ENCODE peak calls at places on chromosomes 13 and 19, in eight cellular contexts. One of them, this sample, is unnamed.
A peak's percentile ranks its signal among the peaks of the same experiment; 100 is the strongest.

GRCh38 chr13:106961219-106961618 is 393.3 kb upstream of the ARGLU1 start:
- DNase-seq in bronchial epithelial cell: no peak
- DNase-seq in psoas muscle: no peak
- DNase-seq in endodermal cell: no peak
- DNase-seq in body of pancreas: no peak
- DNase-seq in left ventricle myocardium inferior: no peak
- DNase-seq in lower lobe of right lung: no peak
- DNase-seq in GM13977: no peak
- DNase-seq in this sample: no peak

GRCh38 chr13:98440390-98441055 is 136.4 kb downstream of the STK24 start:
- DNase-seq in bronchial epithelial cell: no peak
- DNase-seq in psoas muscle: no peak
- DNase-seq in endodermal cell: no peak
- DNase-seq in body of pancreas: no peak
- DNase-seq in left ventricle myocardium inferior: no peak
- DNase-seq in lower lobe of right lung: peak; percentile 39
- DNase-seq in GM13977: no peak
- DNase-seq in this sample: peak; percentile 87

GRCh38 chr19:11530432-11530831 is 1.5 kb upstream of the ECSIT start:
- DNase-seq in bronchial epithelial cell: peak; percentile 76
- DNase-seq in psoas muscle: peak; percentile 86
- DNase-seq in endodermal cell: peak; percentile 95
- DNase-seq in body of pancreas: peak; percentile 89
- DNase-seq in left ventricle myocardium inferior: peak; percentile 77
- DNase-seq in lower lobe of right lung: peak; percentile 77
- DNase-seq in GM13977: no peak
- DNase-seq in this sample: no peak

GRCh38 chr19:51712461-51713081 is 11.2 kb downstream of the HAS1 start:
- DNase-seq in bronchial epithelial cell: peak; percentile 71
- DNase-seq in psoas muscle: no peak
- DNase-seq in endodermal cell: peak; percentile 85
- DNase-seq in body of pancreas: peak; percentile 27
- DNase-seq in left ventricle myocardium inferior: no peak
- DNase-seq in lower lobe of right lung: no peak
- DNase-seq in GM13977: peak; percentile 76
- DNase-seq in this sample: no peak

GRCh38 chr19:29662278-29662603 is 3.0 kb upstream of the PLEKHF1 start:
- DNase-seq in bronchial epithelial cell: no peak
- DNase-seq in psoas muscle: no peak
- DNase-seq in endodermal cell: no peak
- DNase-seq in body of pancreas: no peak
- DNase-seq in left ventricle myocardium inferior: no peak
- DNase-seq in lower lobe of right lung: no peak
- DNase-seq in GM13977: no peak
- DNase-seq in this sample: no peak

GRCh38 chr13:38803566-38803965 is 116.7 kb downstream of the FREM2 start:
- DNase-seq in bronchial epithelial cell: no peak
- DNase-seq in psoas muscle: no peak
- DNase-seq in endodermal cell: no peak
- DNase-seq in body of pancreas: no peak
- DNase-seq in left ventricle myocardium inferior: no peak
- DNase-seq in lower lobe of right lung: no peak
- DNase-seq in GM13977: no peak
- DNase-seq in this sample: no peak

GRCh38 chr19:4495471-4495870 is 22.8 kb downstream of the PLIN4 start:
- DNase-seq in bronchial epithelial cell: peak; percentile 35
- DNase-seq in psoas muscle: peak; percentile 53
- DNase-seq in endodermal cell: no peak
- DNase-seq in body of pancreas: no peak
- DNase-seq in left ventricle myocardium inferior: no peak
- DNase-seq in lower lobe of right lung: no peak
- DNase-seq in GM13977: no peak
- DNase-seq in this sample: no peak

GRCh38 chr13:114096031-114096485 is 36.4 kb downstream of the RASA3 start:
- DNase-seq in bronchial epithelial cell: no peak
- DNase-seq in psoas muscle: peak; percentile 53
- DNase-seq in endodermal cell: peak; percentile 37
- DNase-seq in body of pancreas: no peak
- DNase-seq in left ventricle myocardium inferior: no peak
- DNase-seq in lower lobe of right lung: no peak
- DNase-seq in GM13977: no peak
- DNase-seq in this sample: peak; percentile 67

GRCh38 chr13:110379905-110380341 is 72.8 kb downstream of the COL4A2 start:
- DNase-seq in bronchial epithelial cell: peak; percentile 51
- DNase-seq in psoas muscle: no peak
- DNase-seq in endodermal cell: peak; percentile 83
- DNase-seq in body of pancreas: no peak
- DNase-seq in left ventricle myocardium inferior: no peak
- DNase-seq in lower lobe of right lung: no peak
- DNase-seq in GM13977: no peak
- DNase-seq in this sample: no peak

GRCh38 chr13:113073942-113074341 is 31.6 kb upstream of the F7 start:
- DNase-seq in bronchial epithelial cell: no peak
- DNase-seq in psoas muscle: peak; percentile 9
- DNase-seq in endodermal cell: no peak
- DNase-seq in body of pancreas: no peak
- DNase-seq in left ventricle myocardium inferior: no peak
- DNase-seq in lower lobe of right lung: no peak
- DNase-seq in GM13977: no peak
- DNase-seq in this sample: no peak

GRCh38 chr13:98677398-98677797 is 75.1 kb downstream of the SLC15A1 start:
- DNase-seq in bronchial epithelial cell: peak; percentile 84
- DNase-seq in psoas muscle: no peak
- DNase-seq in endodermal cell: no peak
- DNase-seq in body of pancreas: no peak
- DNase-seq in left ventricle myocardium inferior: no peak
- DNase-seq in lower lobe of right lung: no peak
- DNase-seq in GM13977: no peak
- DNase-seq in this sample: no peak

GRCh38 chr13:49366841-49367240 is 77.0 kb downstream of the CAB39L start:
- DNase-seq in bronchial epithelial cell: no peak
- DNase-seq in psoas muscle: no peak
- DNase-seq in endodermal cell: no peak
- DNase-seq in body of pancreas: no peak
- DNase-seq in left ventricle myocardium inferior: no peak
- DNase-seq in lower lobe of right lung: no peak
- DNase-seq in GM13977: no peak
- DNase-seq in this sample: no peak

GRCh38 chr13:51180853-51181511 is 41.2 kb upstream of the FAM124A start:
- DNase-seq in bronchial epithelial cell: no peak
- DNase-seq in psoas muscle: no peak
- DNase-seq in endodermal cell: no peak
- DNase-seq in body of pancreas: no peak
- DNase-seq in left ventricle myocardium inferior: no peak
- DNase-seq in lower lobe of right lung: no peak
- DNase-seq in GM13977: no peak
- DNase-seq in this sample: no peak

DNA sequence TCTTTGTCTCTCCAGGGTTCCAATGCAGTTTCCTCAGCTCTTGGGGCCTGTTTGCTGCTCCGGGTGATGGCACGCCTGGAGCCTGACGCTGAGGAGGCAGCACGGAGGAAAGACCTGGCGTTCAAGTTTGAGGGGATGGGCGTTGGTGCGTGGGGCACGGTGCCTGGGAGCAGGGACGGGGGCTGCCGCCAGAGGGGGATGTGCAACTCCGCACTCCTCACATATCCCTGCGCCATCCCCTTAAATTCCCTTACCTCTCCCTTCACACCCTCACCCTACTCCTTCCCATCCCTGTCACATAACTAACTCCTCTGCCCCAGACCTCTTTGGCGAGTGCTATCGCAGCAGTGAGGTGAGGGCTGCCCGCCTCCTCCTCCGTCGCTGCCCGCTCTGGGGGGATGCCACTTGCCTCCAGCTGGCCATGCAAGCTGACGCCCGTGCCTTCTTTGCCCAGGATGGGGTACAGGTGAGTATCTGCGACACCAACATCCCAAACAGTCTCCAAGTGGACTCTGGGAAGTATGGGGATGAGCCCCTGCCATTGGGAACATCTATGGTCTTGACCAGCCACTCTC is 31.1 kb downstream of the TRPM4 start:
- DNase-seq in bronchial epithelial cell: no peak
- DNase-seq in psoas muscle: no peak
- DNase-seq in endodermal cell: peak; percentile 64
- DNase-seq in body of pancreas: no peak
- DNase-seq in left ventricle myocardium inferior: no peak
- DNase-seq in lower lobe of right lung: peak; percentile 29
- DNase-seq in GM13977: no peak
- DNase-seq in this sample: no peak
- TF ChIP-seq CTCF in bronchial epithelial cell: no peak
- TF ChIP-seq CTCF in psoas muscle: no peak
- TF ChIP-seq CTCF in endodermal cell: peak; percentile 63
- TF ChIP-seq CTCF in body of pancreas: no peak
- TF ChIP-seq CTCF in left ventricle myocardium inferior: no peak
- TF ChIP-seq CTCF in lower lobe of right lung: no peak
- TF ChIP-seq CTCF in GM13977: no peak
- TF ChIP-seq CTCF in this sample: no peak

DNA sequence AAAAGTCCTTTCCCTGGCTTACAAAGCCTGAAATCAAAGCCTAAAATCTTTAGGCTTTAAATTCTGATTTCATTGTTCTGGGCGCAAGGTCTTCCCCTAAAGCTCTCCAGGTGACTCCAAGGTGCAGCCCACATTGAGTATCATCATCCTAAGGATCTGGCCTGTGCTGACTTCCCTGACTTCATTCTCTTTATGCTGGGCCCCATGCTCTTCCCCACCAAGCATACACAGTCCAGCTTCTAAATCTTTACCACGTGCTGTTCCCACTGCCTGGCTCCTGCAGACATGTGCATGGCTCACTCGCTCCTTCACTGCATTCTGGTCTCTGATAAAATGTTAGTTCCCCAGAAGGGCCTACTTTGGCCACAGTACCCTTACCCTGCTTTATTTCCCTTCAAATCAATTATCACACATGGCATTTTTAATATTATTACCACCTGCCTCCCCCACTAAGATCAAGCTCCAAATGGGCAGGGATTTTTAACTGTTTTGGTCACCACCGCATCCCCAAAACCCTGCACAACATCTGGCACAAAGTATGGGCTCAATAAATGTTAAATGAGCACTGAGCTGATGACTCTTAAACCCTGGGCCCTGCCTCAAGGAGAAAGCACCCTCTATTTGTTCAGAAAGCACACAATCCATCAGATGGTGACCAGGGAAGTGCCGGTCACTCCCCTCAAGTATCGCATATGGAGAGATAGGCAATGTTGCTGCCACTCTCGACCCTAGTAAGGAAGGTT is 3.3 kb downstream of the FBL start:
- DNase-seq in bronchial epithelial cell: no peak
- DNase-seq in psoas muscle: no peak
- DNase-seq in endodermal cell: no peak
- DNase-seq in body of pancreas: no peak
- DNase-seq in left ventricle myocardium inferior: no peak
- DNase-seq in lower lobe of right lung: no peak
- DNase-seq in GM13977: no peak
- DNase-seq in this sample: peak; percentile 11
- TF ChIP-seq CTCF in bronchial epithelial cell: no peak
- TF ChIP-seq CTCF in psoas muscle: no peak
- TF ChIP-seq CTCF in endodermal cell: no peak
- TF ChIP-seq CTCF in body of pancreas: no peak
- TF ChIP-seq CTCF in left ventricle myocardium inferior: no peak
- TF ChIP-seq CTCF in lower lobe of right lung: no peak
- TF ChIP-seq CTCF in GM13977: no peak
- TF ChIP-seq CTCF in this sample: peak; percentile 40

DNA sequence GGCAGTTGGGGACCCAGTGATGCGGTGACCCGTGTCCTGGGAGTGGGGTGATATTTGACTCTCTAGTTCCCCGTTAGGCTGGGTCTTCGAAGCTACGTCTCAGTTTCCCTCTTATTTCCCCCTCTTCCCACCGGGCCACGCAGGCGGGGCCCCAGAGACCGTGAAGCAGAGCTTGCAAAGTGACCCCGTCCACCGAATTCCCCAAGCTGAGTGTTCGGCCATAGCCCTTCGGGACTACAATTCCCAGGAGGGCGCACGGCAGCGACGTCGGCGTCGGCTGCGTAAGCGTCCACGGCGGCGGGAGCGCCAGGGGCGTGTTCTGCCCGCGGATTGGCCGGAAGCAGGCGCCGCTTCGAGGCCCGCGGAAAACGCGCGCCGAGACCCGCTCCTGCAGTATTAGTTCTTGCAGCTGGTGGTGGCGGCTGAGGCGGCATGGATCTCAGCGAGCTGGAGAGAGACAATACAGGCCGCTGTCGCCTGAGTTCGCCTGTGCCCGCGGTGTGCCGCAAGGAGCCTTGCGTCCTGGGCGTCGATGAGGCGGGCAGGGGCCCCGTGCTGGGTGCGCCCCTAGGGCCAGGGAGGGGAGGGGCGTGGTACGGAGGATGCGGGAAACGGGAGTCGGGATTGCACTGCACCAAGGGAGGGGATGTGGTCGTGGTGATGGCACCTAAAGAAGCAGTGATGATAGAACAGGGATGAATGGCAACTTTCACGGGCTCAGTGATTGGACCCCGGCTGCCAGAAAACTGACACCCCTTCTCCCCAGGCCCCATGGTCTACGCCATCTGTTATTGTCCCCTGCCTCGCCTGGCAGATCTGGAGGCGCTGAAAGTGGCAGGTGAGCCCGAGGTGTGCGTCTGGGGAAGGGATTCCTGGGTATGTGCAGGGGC is at the start of gene RNASEH2A:
- DNase-seq in bronchial epithelial cell: peak; percentile 82
- DNase-seq in psoas muscle: peak; percentile 95
- DNase-seq in endodermal cell: peak; percentile 96
- DNase-seq in body of pancreas: peak; percentile 91
- DNase-seq in left ventricle myocardium inferior: peak; percentile 91
- DNase-seq in lower lobe of right lung: peak; percentile 94
- DNase-seq in GM13977: peak; percentile 98
- DNase-seq in this sample: no peak
- TF ChIP-seq CTCF in bronchial epithelial cell: no peak
- TF ChIP-seq CTCF in psoas muscle: no peak
- TF ChIP-seq CTCF in endodermal cell: no peak
- TF ChIP-seq CTCF in body of pancreas: no peak
- TF ChIP-seq CTCF in left ventricle myocardium inferior: peak; percentile 35
- TF ChIP-seq CTCF in lower lobe of right lung: no peak
- TF ChIP-seq CTCF in GM13977: no peak
- TF ChIP-seq CTCF in this sample: peak; percentile 14

DNA sequence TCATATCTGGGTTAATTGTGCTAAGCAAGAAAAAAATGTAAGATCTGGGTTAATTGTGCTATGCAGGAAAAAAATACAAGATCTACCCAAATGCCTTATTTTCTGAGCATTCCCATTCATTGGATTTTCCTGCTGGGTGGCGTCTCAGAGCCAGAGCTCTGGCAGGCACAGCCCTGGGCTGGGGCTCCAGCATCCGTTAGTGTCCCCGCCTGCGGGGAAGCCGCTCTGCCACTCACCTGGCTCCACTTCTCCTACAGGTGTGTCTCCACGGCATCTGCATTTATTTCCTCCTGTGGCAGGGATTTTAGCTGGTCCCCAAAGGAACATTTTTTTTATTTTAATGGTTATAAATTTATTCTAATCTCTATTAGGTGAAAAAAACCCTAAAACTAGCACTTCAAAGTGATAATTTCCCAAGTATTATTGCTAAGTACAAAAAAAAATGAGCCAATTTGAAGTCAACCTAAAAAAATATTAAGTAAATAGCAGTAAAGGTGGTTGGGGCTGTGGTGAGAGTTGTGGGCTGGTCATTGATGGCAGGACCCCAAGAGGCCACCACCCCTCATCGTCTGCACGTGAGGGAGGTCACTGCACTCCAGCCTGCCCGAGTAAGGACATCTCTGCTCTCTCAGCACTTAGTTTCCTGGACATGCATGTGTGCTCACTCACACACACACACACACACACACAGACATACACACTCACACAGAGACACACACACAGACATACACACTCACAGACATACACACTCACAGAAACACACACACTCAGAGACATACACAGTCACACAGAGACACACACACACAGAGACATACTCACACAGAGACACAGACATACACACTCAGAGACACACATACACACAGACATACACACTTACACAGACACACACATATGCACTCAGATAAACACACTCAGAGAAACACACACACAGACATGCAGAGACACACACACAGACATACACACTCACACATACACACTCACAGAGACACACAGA is 127.4 kb upstream of the SOX1 start:
- DNase-seq in bronchial epithelial cell: no peak
- DNase-seq in psoas muscle: no peak
- DNase-seq in endodermal cell: peak; percentile 38
- DNase-seq in body of pancreas: no peak
- DNase-seq in left ventricle myocardium inferior: no peak
- DNase-seq in lower lobe of right lung: no peak
- DNase-seq in GM13977: no peak
- DNase-seq in this sample: no peak
- TF ChIP-seq CTCF in bronchial epithelial cell: no peak
- TF ChIP-seq CTCF in psoas muscle: no peak
- TF ChIP-seq CTCF in endodermal cell: no peak
- TF ChIP-seq CTCF in body of pancreas: no peak
- TF ChIP-seq CTCF in left ventricle myocardium inferior: no peak
- TF ChIP-seq CTCF in lower lobe of right lung: no peak
- TF ChIP-seq CTCF in GM13977: no peak
- TF ChIP-seq CTCF in this sample: no peak